ENCODE peak calls at places on chromosomes 2 and 18, in six cellular contexts. S is amygdala, G is posterior cingulate gyrus, R is cardiac septum, U is foreskin keratinocyte, Z is right cardiac atrium. F is an unnamed sample.

GRCh38 chr18:59139291-59139614 is 431 bp upstream of the SEC11C start:
- DNase-seq in U (no peak), R (peak), S (peak), Z (peak), G (peak), F (peak)

GRCh38 chr18:62611395-62612241 is 88.8 kb downstream of the ZCCHC2 start:
- DNase-seq in R (no peak), S (peak), G (peak), Z (peak), U (no peak), F (no peak)

GRCh38 chr18:10878703-10879102 is 270.7 kb downstream of the PIEZO2 start:
- DNase-seq in U (no peak), Z (no peak), S (no peak), R (no peak), G (no peak), F (no peak)

GRCh38 chr2:174969091-174969734 is 36.0 kb downstream of the CHN1 start:
- DNase-seq in U (no peak), R (no peak), Z (no peak), G (no peak), S (no peak), F (no peak)

GRCh38 chr2:239400000-239400831 is 604 bp downstream of the HDAC4 start:
- DNase-seq in G (no peak), Z (no peak), S (no peak), R (peak), U (peak), F (peak)

GRCh38 chr18:26536032-26536431 is 12.3 kb downstream of the KCTD1 start:
- DNase-seq in U (peak), G (no peak), Z (no peak), S (no peak), R (no peak), F (peak)

GRCh38 chr2:74043345-74044329 is 58.9 kb downstream of the TET3 start:
- DNase-seq in Z (no peak), S (no peak), U (no peak), G (no peak), R (no peak), F (no peak)

GRCh38 chr18:63146185-63146584 is 173.4 kb downstream of the BCL2 start:
- DNase-seq in U (no peak), Z (peak), S (no peak), R (no peak), G (no peak), F (no peak)

GRCh38 chr2:11073251-11073650 is 82.0 kb upstream of the SLC66A3 start:
- DNase-seq in S (no peak), R (no peak), U (peak), G (no peak), Z (no peak), F (peak)

GRCh38 chr18:23902396-23902795 is 112.2 kb upstream of the TTC39C start:
- DNase-seq in U (no peak), R (no peak), Z (no peak), G (no peak), S (no peak), F (no peak)

GRCh38 chr2:47414682-47415458 is 11.9 kb downstream of the MSH2 start:
- DNase-seq in G (no peak), U (no peak), S (no peak), Z (no peak), R (no peak), F (no peak)

GRCh38 chr2:83305758-83306378 is 1153.2 kb downstream of the SUCLG1 start:
- DNase-seq in G (no peak), S (no peak), Z (no peak), U (no peak), R (no peak), F (no peak)

GRCh38 chr2:143087033-143087432 is 42.2 kb upstream of the ARHGAP15 start:
- DNase-seq in Z (no peak), G (no peak), S (no peak), R (no peak), U (no peak), F (no peak)

GRCh38 chr2:79977782-79978181 is 326.8 kb downstream of the LRRTM1 start:
- DNase-seq in G (no peak), R (no peak), S (no peak), Z (no peak), U (no peak), F (no peak)

GRCh38 chr2:103367877-103368276 is 606.0 kb downstream of the TMEM182 start:
- DNase-seq in U (no peak), Z (no peak), R (no peak), S (no peak), G (no peak), F (no peak)

GRCh38 chr2:197107291-197108269 is 181.1 kb upstream of the PGAP1 start:
- DNase-seq in U (no peak), G (no peak), S (no peak), R (no peak), Z (peak), F (peak)

GRCh38 chr2:1581965-1582625 is 162.2 kb downstream of the PXDN start:
- DNase-seq in S (no peak), G (no peak), Z (no peak), U (no peak), R (no peak), F (peak)

GRCh38 chr2:70461414-70461813 is 92.2 kb downstream of the TGFA start:
- DNase-seq in R (no peak), G (no peak), S (no peak), Z (no peak), U (no peak), F (no peak)

GRCh38 chr2:110991951-110992350 is 128.8 kb upstream of the BCL2L11 start:
- DNase-seq in R (no peak), Z (no peak), U (no peak), G (no peak), S (no peak), F (no peak)

GRCh38 chr18:27985800-27986199 is 191.1 kb downstream of the CDH2 start:
- DNase-seq in R (no peak), U (no peak), Z (no peak), G (no peak), S (no peak), F (no peak)

GRCh38 chr2:144730711-144731110 is 210.8 kb upstream of the ZEB2 start:
- DNase-seq in G (no peak), U (no peak), S (no peak), R (no peak), Z (no peak), F (no peak)

GRCh38 chr18:69956037-69956436 is 8.4 kb upstream of the CD226 start:
- DNase-seq in S (no peak), U (no peak), R (no peak), Z (no peak), G (no peak), F (no peak)

GRCh38 chr2:142965464-142965863 is 88.0 kb downstream of the KYNU start:
- DNase-seq in S (no peak), U (no peak), G (no peak), Z (no peak), R (no peak), F (peak)

GRCh38 chr2:19099181-19099580 is 259.2 kb downstream of the OSR1 start:
- DNase-seq in Z (no peak), S (no peak), U (no peak), R (no peak), G (no peak), F (no peak)

GRCh38 chr2:212536385-212537310 is 2.0 kb downstream of the ERBB4 start:
- DNase-seq in G (peak), S (peak), U (no peak), Z (peak), R (no peak), F (no peak)

GRCh38 chr18:5628512-5629255 is 84.9 kb upstream of the EPB41L3 start:
- DNase-seq in G (peak), Z (peak), U (peak), R (peak), S (peak), F (peak)

GRCh38 chr2:183951636-183952035 is 646.7 kb upstream of the ZNF804A start:
- DNase-seq in S (no peak), Z (no peak), U (peak), G (no peak), R (no peak), F (no peak)

GRCh38 chr18:58221060-58221725 is 177.2 kb downstream of the NEDD4L start:
- DNase-seq in S (no peak), U (peak), Z (no peak), G (no peak), R (no peak), F (no peak)

GRCh38 chr18:27175914-27176313 is 9.2 kb downstream of the CHST9 start:
- DNase-seq in U (no peak), Z (no peak), S (no peak), R (no peak), G (no peak), F (no peak)

GRCh38 chr2:211690736-211691135 is 847.9 kb downstream of the ERBB4 start:
- DNase-seq in U (no peak), S (no peak), Z (no peak), G (no peak), R (no peak), F (no peak)

F was measured in AG08395.